ENCODE peak calls at places on chromosomes 13 and 19, in ten cellular contexts. O is AG10803; B is substantia nigra; I is activated effector memory CD4-positive, alpha-beta T cell treated with Interleukin-2 at 50 U/mL for 16 hours; L is MV-4-11; P is AG08395; R is suprapubic skin; X is astrocyte of the spinal cord; J is stimulated activated CD8-positive, alpha-beta memory T cell treated with anti-CD3 and anti-CD28 coated beads, Interleukin-4, amount 100 ng/mL, for 48 hours; C is HFF-Myc. W is an unnamed sample.

GRCh38 chr19:13832096-13832495 is 36.9 kb downstream of the ZSWIM4 start:
- DNase-seq in O (no peak), B (no peak), I (no peak), L (no peak), P (no peak), R (no peak), X (no peak), J (no peak), C (no peak), W (no peak)

GRCh38 chr13:80244574-80244973 is 96.4 kb downstream of the SPRY2 start:
- DNase-seq in O (no peak), B (no peak), I (no peak), L (no peak), P (no peak), R (no peak), X (no peak), J (no peak), C (no peak), W (no peak)

GRCh38 chr19:1847684-1848398 is 442 bp downstream of the REXO1 start:
- DNase-seq in O (peak), B (no peak), I (no peak), L (peak), P (peak), R (no peak), X (peak), J (peak), C (no peak), W (no peak)

GRCh38 chr19:39128511-39129079 is 3.0 kb downstream of the PAK4 start:
- DNase-seq in O (peak), B (no peak), I (no peak), L (no peak), P (no peak), R (no peak), X (no peak), J (no peak), C (no peak), W (no peak)

GRCh38 chr13:25886438-25887214 is 165.2 kb downstream of the SHISA2 start:
- DNase-seq in O (peak), B (no peak), I (no peak), L (no peak), P (no peak), R (no peak), X (peak), J (no peak), C (no peak), W (no peak)

GRCh38 chr19:14175351-14175792 is 30.6 kb downstream of the ADGRL1 start:
- DNase-seq in O (no peak), B (no peak), I (no peak), L (no peak), P (no peak), R (no peak), X (no peak), J (no peak), C (no peak), W (no peak)

GRCh38 chr13:80572308-80572676 is 231.4 kb upstream of the SPRY2 start:
- DNase-seq in O (no peak), B (no peak), I (no peak), L (no peak), P (no peak), R (no peak), X (no peak), J (no peak), C (no peak), W (no peak)

GRCh38 chr19:1262687-1263123 is 6.4 kb upstream of the CIRBP start:
- DNase-seq in O (no peak), B (no peak), I (no peak), L (no peak), P (no peak), R (no peak), X (no peak), J (no peak), C (no peak), W (no peak)

GRCh38 chr19:51093066-51093465 is 10.4 kb upstream of the KLK14 start:
- DNase-seq in O (no peak), B (no peak), I (no peak), L (no peak), P (no peak), R (no peak), X (no peak), J (no peak), C (no peak), W (no peak)

GRCh38 chr13:112897956-112898785 is 70.8 kb upstream of the MCF2L start:
- DNase-seq in O (no peak), B (no peak), I (no peak), L (no peak), P (no peak), R (no peak), X (no peak), J (no peak), C (no peak), W (no peak)

GRCh38 chr13:47949799-47950198 is 51.3 kb downstream of the SUCLA2 start:
- DNase-seq in O (no peak), B (no peak), I (no peak), L (no peak), P (no peak), R (no peak), X (no peak), J (no peak), C (no peak), W (no peak)

GRCh38 chr13:93004919-93005318 is 221.7 kb upstream of the GPC6 start:
- DNase-seq in O (peak), B (no peak), I (no peak), L (no peak), P (no peak), R (no peak), X (no peak), J (no peak), C (peak), W (no peak)

GRCh38 chr13:102658678-102659077 is 36.2 kb downstream of the METTL21C start:
- DNase-seq in O (no peak), B (no peak), I (no peak), L (no peak), P (no peak), R (no peak), X (no peak), J (no peak), C (no peak), W (no peak)

GRCh38 chr19:34218818-34219164 is 35.6 kb upstream of the GARRE1 start:
- DNase-seq in O (no peak), B (no peak), I (no peak), L (no peak), P (no peak), R (no peak), X (no peak), J (no peak), C (no peak), W (no peak)

GRCh38 chr19:44672226-44672625 is 944 bp downstream of the CEACAM19 start:
- DNase-seq in O (no peak), B (no peak), I (no peak), L (no peak), P (no peak), R (no peak), X (no peak), J (no peak), C (no peak), W (no peak)

GRCh38 chr13:106815545-106815944 is 247.6 kb upstream of the ARGLU1 start:
- DNase-seq in O (no peak), B (no peak), I (no peak), L (no peak), P (no peak), R (no peak), X (no peak), J (no peak), C (no peak), W (no peak)

GRCh38 chr13:30196025-30196424 is 111.3 kb downstream of the KATNAL1 start:
- DNase-seq in O (no peak), B (peak), I (no peak), L (no peak), P (no peak), R (no peak), X (peak), J (no peak), C (no peak), W (no peak)

GRCh38 chr13:33262069-33262487 is 23.5 kb downstream of the STARD13 start:
- DNase-seq in O (no peak), B (no peak), I (no peak), L (no peak), P (no peak), R (no peak), X (no peak), J (no peak), C (no peak), W (no peak)

GRCh38 chr19:55836340-55836739 is at the start of gene NLRP4:
- DNase-seq in O (no peak), B (no peak), I (no peak), L (no peak), P (no peak), R (no peak), X (no peak), J (no peak), C (no peak), W (no peak)

GRCh38 chr19:18287836-18288772 is 6.7 kb upstream of the JUND start:
- DNase-seq in O (no peak), B (no peak), I (no peak), L (no peak), P (no peak), R (no peak), X (peak), J (no peak), C (no peak), W (no peak)

GRCh38 chr19:41575998-41576397 is at the start of gene CEACAM21:
- DNase-seq in O (no peak), B (peak), I (peak), L (peak), P (no peak), R (no peak), X (no peak), J (peak), C (no peak), W (no peak)

GRCh38 chr13:20015763-20016162 is 57.2 kb downstream of the ZMYM2 start:
- DNase-seq in O (no peak), B (no peak), I (no peak), L (no peak), P (no peak), R (no peak), X (no peak), J (no peak), C (no peak), W (no peak)

GRCh38 chr19:543912-544608 is at the start of gene GZMM:
- DNase-seq in O (no peak), B (no peak), I (peak), L (no peak), P (no peak), R (no peak), X (no peak), J (peak), C (no peak), W (no peak)

GRCh38 chr19:55173717-55174409 is 6.2 kb downstream of the SYT5 start:
- DNase-seq in O (peak), B (peak), I (no peak), L (peak), P (peak), R (no peak), X (peak), J (peak), C (no peak), W (no peak)

GRCh38 chr13:30905932-30906383 is at the start of gene MEDAG:
- DNase-seq in O (peak), B (no peak), I (no peak), L (no peak), P (peak), R (peak), X (peak), J (no peak), C (no peak), W (no peak)

GRCh38 chr13:28527629-28528028 is 32.7 kb upstream of the FLT1 start:
- DNase-seq in O (no peak), B (no peak), I (no peak), L (peak), P (no peak), R (no peak), X (no peak), J (no peak), C (no peak), W (no peak)

GRCh38 chr13:28100149-28101121 is at the start of gene FLT3:
- DNase-seq in O (peak), B (no peak), I (no peak), L (peak), P (no peak), R (no peak), X (peak), J (peak), C (no peak), W (no peak)

W was measured in NCI-H187 treated with DMSO at 0.1 percent for 48 hours.